ENCODE peak calls at places on chromosome 16, in eight cellular contexts. F is bronchial epithelial cell; Z is amygdala; J is ascending aorta; E is stimulated activated CD4-positive, alpha-beta T cell treated with anti-CD3 and anti-CD28 coated beads, Interleukin-1b, Interleukin-23, amount 100 ng/mL, for 4 hours; T is NCI-H1694; N is C1 segment of cervical spinal cord; B is astrocyte. X is an unnamed sample.

GRCh38 chr16:30769379-30770089 is 7.4 kb downstream of the RNF40 start:
- DNase-seq in F (no peak), Z (no peak), J (no peak), E (no peak), T (no peak), N (no peak), B (no peak), X (no peak)

GRCh38 chr16:56354016-56354415 is 71.3 kb downstream of the AMFR start:
- DNase-seq in F (no peak), Z (no peak), J (no peak), E (no peak), T (no peak), N (no peak), B (no peak), X (no peak)

GRCh38 chr16:13997933-13998332 is 73.2 kb upstream of the MRTFB start:
- DNase-seq in F (no peak), Z (no peak), J (no peak), E (no peak), T (no peak), N (no peak), B (no peak), X (no peak)

GRCh38 chr16:50668368-50669008 is 12.6 kb downstream of the SNX20 start:
- DNase-seq in F (no peak), Z (no peak), J (no peak), E (no peak), T (no peak), N (no peak), B (no peak), X (no peak)

GRCh38 chr16:13913374-13914292 is 6.3 kb upstream of the ERCC4 start:
- DNase-seq in F (no peak), Z (no peak), J (no peak), E (no peak), T (no peak), N (no peak), B (no peak), X (no peak)

GRCh38 chr16:85245307-85246172 is 133.3 kb upstream of the CIBAR2 start:
- DNase-seq in F (peak), Z (no peak), J (no peak), E (peak), T (peak), N (no peak), B (peak), X (no peak)

GRCh38 chr16:3508736-3509135 is 7.9 kb downstream of the CLUAP1 start:
- DNase-seq in F (no peak), Z (no peak), J (no peak), E (no peak), T (no peak), N (no peak), B (no peak), X (no peak)

GRCh38 chr16:14455577-14455976 is 174.5 kb downstream of the PARN start:
- DNase-seq in F (no peak), Z (no peak), J (no peak), E (no peak), T (no peak), N (no peak), B (peak), X (no peak)

GRCh38 chr16:79173910-79174309 is 426.6 kb downstream of the MAF start:
- DNase-seq in F (no peak), Z (no peak), J (no peak), E (no peak), T (no peak), N (no peak), B (no peak), X (no peak)